ENCODE peak calls at places on chromosomes 12 and 14, in seven cellular contexts. H is stomach; T is neuronal stem cell; Q is MM.1S; F is prostate gland; G is CD8-positive, alpha-beta memory T cell; Z is lung. A is an unnamed sample. For H3K9me3, the result is how much of the 10 kb centered on the place peaks cover.

GRCh38 chr14:44099752-44100462 is 407.2 kb downstream of the FSCB start:
- DNase-seq in H (no peak), T (no peak), Q (no peak), F (no peak), G (no peak), Z (no peak), A (no peak)

GRCh38 chr12:111413442-111414086 is 7.8 kb downstream of the SH2B3 start:
- DNase-seq in H (no peak), T (no peak), Q (no peak), F (no peak), G (no peak), Z (no peak), A (no peak)

GRCh38 chr12:2016862-2017723 is 12.8 kb upstream of the DCP1B start:
- DNase-seq in H (no peak), T (no peak), Q (no peak), F (no peak), G (no peak), Z (no peak), A (no peak)

GRCh38 chr12:3698218-3698974 is 54.5 kb downstream of the CRACR2A start:
- DNase-seq in H (no peak), T (no peak), Q (no peak), F (peak), G (no peak), Z (no peak), A (no peak)

GRCh38 chr14:20830831-20831230 is 28.2 kb upstream of the RNASE1 start:
- DNase-seq in H (no peak), T (no peak), Q (no peak), F (no peak), G (no peak), Z (no peak), A (no peak)

GRCh38 chr14:73460691-73461127 is 2.4 kb upstream of the NUMB start:
- DNase-seq in H (no peak), T (no peak), Q (no peak), F (no peak), G (no peak), Z (peak), A (no peak)

GRCh38 chr14:86015916-86016315 is 486.0 kb downstream of the FLRT2 start:
- DNase-seq in H (no peak), T (no peak), Q (no peak), F (no peak), G (no peak), Z (no peak), A (no peak)

GRCh38 chr12:25472453-25472852 is 80.6 kb downstream of the LMNTD1 start:
- DNase-seq in H (no peak), T (no peak), Q (no peak), F (no peak), G (no peak), Z (no peak), A (no peak)

GRCh38 chr12:75812341-75813018 is 219.1 kb downstream of the PHLDA1 start:
- DNase-seq in H (no peak), T (no peak), Q (peak), F (no peak), G (no peak), Z (no peak), A (no peak)

GRCh38 chr12:21912318-21912717 is 28.9 kb downstream of the ABCC9 start:
- DNase-seq in H (no peak), T (no peak), Q (no peak), F (no peak), G (no peak), Z (no peak), A (no peak)

GRCh38 chr14:78383060-78383459 is 212.9 kb downstream of the NRXN3 start:
- DNase-seq in H (no peak), T (no peak), Q (no peak), F (no peak), G (no peak), Z (no peak), A (no peak)

GRCh38 chr12:67827820-67828383 is 161.3 kb upstream of the IFNG-AS1 start:
- DNase-seq in H (no peak), T (no peak), Q (no peak), F (no peak), G (no peak), Z (no peak), A (no peak)

GRCh38 chr14:53217283-53217994 is 64.3 kb upstream of the DDHD1 start:
- DNase-seq in H (peak), T (peak), Q (peak), F (peak), G (peak), Z (peak), A (peak)

GRCh38 chr12:120257041-120257821 is 8.3 kb downstream of the PXN start:
- DNase-seq in H (peak), T (no peak), Q (no peak), F (peak), G (no peak), Z (no peak), A (no peak)

GRCh38 chr12:25813843-25814242 is 144.6 kb upstream of the RASSF8 start:
- DNase-seq in H (no peak), T (no peak), Q (no peak), F (peak), G (no peak), Z (no peak), A (no peak)

GRCh38 chr12:109264943-109265650 is 44.0 kb downstream of the FOXN4 start:
- DNase-seq in H (no peak), T (no peak), Q (no peak), F (no peak), G (no peak), Z (no peak), A (no peak)

GRCh38 chr14:99734406-99735051 is 50.4 kb downstream of the CYP46A1 start:
- DNase-seq in H (peak), T (no peak), Q (no peak), F (no peak), G (no peak), Z (no peak), A (no peak)

GRCh38 chr14:69354383-69355154 is 43.5 kb downstream of the ERH start:
- DNase-seq in H (peak), T (no peak), Q (peak), F (peak), G (peak), Z (no peak), A (peak)

GRCh38 chr12:78406776-78407335 is 457.7 kb upstream of the SYT1 start:
- DNase-seq in H (no peak), T (no peak), Q (peak), F (no peak), G (no peak), Z (no peak), A (no peak)

GRCh38 chr14:96940009-96940408 is 142.8 kb downstream of the VRK1 start:
- DNase-seq in H (no peak), T (no peak), Q (no peak), F (no peak), G (no peak), Z (no peak), A (no peak)

GRCh38 chr12:6613776-6614512 is 6.8 kb upstream of the CHD4 start:
- DNase-seq in H (peak), T (peak), Q (peak), F (peak), G (peak), Z (peak), A (peak)

GRCh38 chr12:57112492-57113294 is 1.5 kb upstream of the STAT6 start:
- DNase-seq in H (peak), T (no peak), Q (peak), F (no peak), G (no peak), Z (no peak), A (no peak)

GRCh38 chr14:59314019-59314608 is 125.6 kb downstream of the DAAM1 start:
- DNase-seq in H (no peak), T (no peak), Q (no peak), F (no peak), G (no peak), Z (no peak), A (no peak)

GRCh38 chr14:94623856-94624499 is 11.8 kb downstream of the SERPINA3 start:
- DNase-seq in H (no peak), T (no peak), Q (no peak), F (no peak), G (no peak), Z (no peak), A (no peak)

GRCh38 chr12:5988088-5988487 is 43.0 kb upstream of the ANO2 start:
- DNase-seq in H (no peak), T (no peak), Q (no peak), F (no peak), G (no peak), Z (no peak), A (no peak)

GRCh38 chr12:105523164-105524057 is 192.9 kb downstream of the C12orf75 start:
- DNase-seq in H (no peak), T (peak), Q (no peak), F (peak), G (no peak), Z (peak), A (no peak)

GRCh38 chr12:29396774-29397173 is 15.8 kb upstream of the ERGIC2 start:
- DNase-seq in H (no peak), T (no peak), Q (no peak), F (no peak), G (no peak), Z (no peak), A (no peak)

GRCh38 chr12:56521590-56522371 is at the start of gene RBMS2:
- DNase-seq in H (peak), T (peak), Q (peak), F (peak), G (peak), Z (peak), A (peak)

GRCh38 chr12:65532744-65533143 is 254.3 kb downstream of the MSRB3 start:
- DNase-seq in H (no peak), T (no peak), Q (no peak), F (no peak), G (no peak), Z (no peak), A (no peak)

GRCh38 chr14:45939572-45939971 is 686.6 kb upstream of the MIS18BP1 start:
- DNase-seq in H (no peak), T (no peak), Q (no peak), F (no peak), G (no peak), Z (no peak), A (no peak)

GRCh38 chr12:120314220-120314619 is 12.1 kb downstream of the SIRT4 start:
- DNase-seq in H (no peak), T (no peak), Q (peak), F (no peak), G (no peak), Z (no peak), A (no peak)

GRCh38 chr12:99332936-99333591 is 314.5 kb upstream of the GARIN6 start:
- DNase-seq in H (no peak), T (no peak), Q (peak), F (no peak), G (no peak), Z (no peak), A (no peak)

GRCh38 chr12:99339663-99340062 is 307.9 kb upstream of the GARIN6 start:
- DNase-seq in H (no peak), T (no peak), Q (peak), F (no peak), G (no peak), Z (no peak), A (no peak)

GRCh38 chr12:99334737-99335136 is 312.8 kb upstream of the GARIN6 start:
- DNase-seq in H (no peak), T (no peak), Q (no peak), F (no peak), G (no peak), Z (no peak), A (no peak)
- H3K4me3 ChIP-seq in H (no peak), T (no peak), Q (no peak), F (no peak), G (no peak), Z (no peak), A (no peak)

DNA sequence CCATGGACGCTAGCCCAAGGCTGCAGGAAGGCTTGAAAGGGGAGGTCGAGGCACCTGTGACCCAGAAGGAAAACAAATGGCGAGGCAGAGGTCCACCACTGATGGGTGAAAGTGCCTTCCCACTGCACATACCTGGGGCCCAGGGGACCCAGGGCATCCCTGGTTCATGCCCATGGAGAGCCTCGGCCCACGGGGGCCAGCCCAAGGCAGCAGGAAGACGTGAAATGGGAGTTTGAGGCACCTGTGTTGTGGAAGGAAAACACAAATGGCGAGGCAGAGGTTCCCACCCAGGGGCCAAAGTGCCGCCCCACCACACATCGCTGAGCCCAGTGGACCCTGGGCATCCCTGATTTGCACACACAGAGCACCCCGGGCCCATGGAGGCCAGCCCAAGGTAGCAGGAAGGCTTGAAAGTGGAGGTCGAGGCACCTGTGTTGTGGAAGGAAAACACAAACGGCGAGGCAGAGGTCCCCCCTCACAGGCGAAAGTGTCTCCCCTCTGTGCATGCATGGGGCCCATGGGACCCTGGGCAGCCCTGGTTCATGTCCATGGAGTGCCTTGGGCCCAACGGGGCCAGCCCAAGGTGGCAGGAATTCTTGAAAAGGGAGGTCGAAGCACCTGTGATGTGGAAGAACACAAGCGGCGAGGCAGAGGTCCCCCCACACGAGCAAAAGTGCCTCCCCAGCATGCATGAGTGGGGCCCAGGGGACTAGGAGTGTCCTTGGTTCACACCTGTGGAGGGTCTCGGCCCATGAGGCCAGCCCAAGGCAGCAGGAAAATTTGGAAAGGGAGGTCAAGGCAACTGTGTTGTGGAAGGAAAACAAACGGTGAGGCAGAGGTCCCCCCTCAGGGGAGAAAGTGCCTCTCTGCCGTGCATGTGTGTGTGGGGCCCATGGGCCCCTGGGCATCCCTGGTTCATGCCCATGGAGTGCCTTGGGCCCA is 383.3 kb downstream of the ALG10 start:
- DNase-seq in H (no peak), T (no peak), Q (no peak), F (peak), G (no peak), Z (peak), A (no peak)
- H3K9me3 ChIP-seq in H (half or more), T (half or more), Q (under half), F (under half), G (under half), Z (under half), A (half or more)

GRCh38 chr12:42534184-42534838 is 55.2 kb downstream of the PRICKLE1 start:
- DNase-seq in H (no peak), T (no peak), Q (no peak), F (no peak), G (no peak), Z (no peak), A (no peak)

GRCh38 chr12:42525444-42525843 is 64.1 kb downstream of the PRICKLE1 start:
- DNase-seq in H (no peak), T (no peak), Q (no peak), F (no peak), G (no peak), Z (no peak), A (no peak)

GRCh38 chr12:42524716-42525115 is 64.8 kb downstream of the PRICKLE1 start:
- DNase-seq in H (no peak), T (no peak), Q (no peak), F (no peak), G (no peak), Z (no peak), A (no peak)

DNA sequence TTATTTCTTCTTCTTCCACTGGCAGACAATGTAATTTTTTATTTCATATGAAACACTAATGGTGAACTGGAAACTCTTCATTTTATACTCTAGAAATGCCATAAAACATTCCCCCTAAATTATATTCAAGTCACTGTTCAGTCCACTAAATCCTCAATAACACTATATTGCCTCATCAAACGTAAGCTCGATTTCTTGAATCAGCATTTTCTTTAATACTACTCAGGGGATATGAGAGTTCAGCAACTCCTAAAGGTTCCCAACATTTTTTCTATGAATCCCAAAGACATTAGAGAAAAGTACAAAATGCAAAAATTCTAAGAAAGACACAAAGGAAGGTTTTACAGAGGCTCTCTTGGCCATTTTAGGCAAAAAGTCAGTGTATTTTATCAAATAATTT is 59.3 kb downstream of the PRICKLE1 start:
- DNase-seq in H (no peak), T (no peak), Q (no peak), F (no peak), G (no peak), Z (no peak), A (no peak)
- H3K4me3 ChIP-seq in H (no peak), T (no peak), Q (no peak), F (no peak), G (no peak), Z (no peak), A (no peak)

GRCh38 chr12:90987520-90987919 is 17.3 kb downstream of the EPYC start:
- DNase-seq in H (no peak), T (no peak), Q (no peak), F (no peak), G (no peak), Z (no peak), A (no peak)
- H3K9me3 ChIP-seq in H (under half), T (under half), Q (under half), F (under half), G (under half), Z (under half), A (under half)

GRCh38 chr12:49105504-49106120 is 5.0 kb downstream of the LMBR1L start:
- DNase-seq in H (no peak), T (no peak), Q (no peak), F (no peak), G (no peak), Z (no peak), A (no peak)
- H3K4me3 ChIP-seq in H (no peak), T (no peak), Q (no peak), F (no peak), G (no peak), Z (no peak), A (no peak)

GRCh38 chr12:99392091-99392850 is 255.3 kb upstream of the GARIN6 start:
- DNase-seq in H (no peak), T (no peak), Q (no peak), F (no peak), G (no peak), Z (no peak), A (no peak)
- H3K9me3 ChIP-seq in H (under half), T (under half), Q (under half), F (under half), G (under half), Z (under half), A (under half)

GRCh38 chr12:80936353-80936641 is 1.4 kb downstream of the LIN7A start:
- DNase-seq in H (no peak), T (no peak), Q (no peak), F (no peak), G (no peak), Z (no peak), A (no peak)
- H3K4me3 ChIP-seq in H (peak), T (peak), Q (peak), F (peak), G (no peak), Z (peak), A (no peak)

GRCh38 chr14:47186491-47186890 is 488.9 kb downstream of the MDGA2 start:
- DNase-seq in H (no peak), T (no peak), Q (no peak), F (no peak), G (no peak), Z (no peak), A (no peak)
- H3K9me3 ChIP-seq in H (under half), T (under half), Q (under half), F (under half), G (under half), Z (under half), A (under half)

A was measured in CD4-positive, CD25-positive, alpha-beta regulatory T cell.